ENCODE peak calls at places on chromosomes 12 and 14, in eight cellular contexts. One of them, this sample, is unnamed. For H3K36me3, the result is how much of the 10 kb centered on the place peaks cover.

GRCh38 chr12:55673638-55674037 is 34.1 kb downstream of the ITGA7 start:
- DNase-seq in tibial artery: no peak
- DNase-seq in effector memory CD4-positive, alpha-beta T cell: no peak
- DNase-seq in heart left ventricle: no peak
- DNase-seq in Panc1: no peak
- DNase-seq in IMR-90: no peak
- DNase-seq in left lung: no peak
- DNase-seq in colonic mucosa: no peak
- DNase-seq in this sample: peak

GRCh38 chr14:77044776-77045569 is 16.5 kb upstream of the IRF2BPL start:
- DNase-seq in effector memory CD4-positive, alpha-beta T cell: no peak
- DNase-seq in heart left ventricle: peak
- DNase-seq in IMR-90: no peak
- DNase-seq in colonic mucosa: no peak
- DNase-seq in Panc1: no peak
- DNase-seq in tibial artery: peak
- DNase-seq in left lung: no peak
- DNase-seq in this sample: peak

GRCh38 chr12:90569685-90570084 is 385.3 kb downstream of the CCER1 start:
- DNase-seq in IMR-90: no peak
- DNase-seq in effector memory CD4-positive, alpha-beta T cell: no peak
- DNase-seq in colonic mucosa: no peak
- DNase-seq in left lung: no peak
- DNase-seq in heart left ventricle: no peak
- DNase-seq in tibial artery: no peak
- DNase-seq in Panc1: no peak
- DNase-seq in this sample: no peak

GRCh38 chr14:72901361-72901760 is 7.5 kb upstream of the DPF3 start:
- DNase-seq in colonic mucosa: no peak
- DNase-seq in left lung: no peak
- DNase-seq in effector memory CD4-positive, alpha-beta T cell: no peak
- DNase-seq in IMR-90: no peak
- DNase-seq in tibial artery: no peak
- DNase-seq in Panc1: no peak
- DNase-seq in heart left ventricle: no peak
- DNase-seq in this sample: no peak

GRCh38 chr14:49766839-49767238 is 1.1 kb upstream of the KLHDC2 start:
- DNase-seq in effector memory CD4-positive, alpha-beta T cell: no peak
- DNase-seq in Panc1: no peak
- DNase-seq in tibial artery: no peak
- DNase-seq in left lung: no peak
- DNase-seq in colonic mucosa: peak
- DNase-seq in heart left ventricle: no peak
- DNase-seq in IMR-90: no peak
- DNase-seq in this sample: peak

GRCh38 chr12:127381043-127381668 is 885.8 kb upstream of the TMEM132C start:
- DNase-seq in Panc1: no peak
- DNase-seq in colonic mucosa: peak
- DNase-seq in tibial artery: no peak
- DNase-seq in effector memory CD4-positive, alpha-beta T cell: no peak
- DNase-seq in left lung: peak
- DNase-seq in IMR-90: no peak
- DNase-seq in heart left ventricle: no peak
- DNase-seq in this sample: peak

GRCh38 chr12:57215668-57216013 is 953 bp upstream of the NXPH4 start:
- DNase-seq in heart left ventricle: no peak
- DNase-seq in colonic mucosa: no peak
- DNase-seq in IMR-90: peak
- DNase-seq in effector memory CD4-positive, alpha-beta T cell: no peak
- DNase-seq in Panc1: no peak
- DNase-seq in left lung: no peak
- DNase-seq in tibial artery: no peak
- DNase-seq in this sample: peak

GRCh38 chr12:10365716-10366433 is 24.0 kb downstream of the KLRK1 start:
- DNase-seq in effector memory CD4-positive, alpha-beta T cell: no peak
- DNase-seq in colonic mucosa: no peak
- DNase-seq in left lung: no peak
- DNase-seq in tibial artery: no peak
- DNase-seq in IMR-90: peak
- DNase-seq in heart left ventricle: no peak
- DNase-seq in Panc1: no peak
- DNase-seq in this sample: no peak

GRCh38 chr12:110004598-110004997 is 5.4 kb downstream of the ANKRD13A start:
- DNase-seq in left lung: no peak
- DNase-seq in colonic mucosa: no peak
- DNase-seq in effector memory CD4-positive, alpha-beta T cell: no peak
- DNase-seq in tibial artery: no peak
- DNase-seq in Panc1: no peak
- DNase-seq in IMR-90: no peak
- DNase-seq in heart left ventricle: no peak
- DNase-seq in this sample: no peak

GRCh38 chr14:77045570-77045890 is 17.0 kb upstream of the IRF2BPL start:
- DNase-seq in heart left ventricle: no peak
- DNase-seq in colonic mucosa: peak
- DNase-seq in tibial artery: no peak
- DNase-seq in effector memory CD4-positive, alpha-beta T cell: no peak
- DNase-seq in IMR-90: no peak
- DNase-seq in left lung: no peak
- DNase-seq in Panc1: no peak
- DNase-seq in this sample: peak

GRCh38 chr12:2054091-2055018 is 1.6 kb downstream of the CACNA1C start:
- DNase-seq in IMR-90: no peak
- DNase-seq in effector memory CD4-positive, alpha-beta T cell: no peak
- DNase-seq in Panc1: no peak
- DNase-seq in colonic mucosa: no peak
- DNase-seq in tibial artery: no peak
- DNase-seq in left lung: peak
- DNase-seq in heart left ventricle: no peak
- DNase-seq in this sample: peak

GRCh38 chr12:40203060-40203430 is 21.8 kb upstream of the LRRK2 start:
- DNase-seq in tibial artery: no peak
- DNase-seq in colonic mucosa: no peak
- DNase-seq in Panc1: no peak
- DNase-seq in heart left ventricle: no peak
- DNase-seq in left lung: no peak
- DNase-seq in IMR-90: no peak
- DNase-seq in effector memory CD4-positive, alpha-beta T cell: no peak
- DNase-seq in this sample: no peak

GRCh38 chr12:3184485-3184884 is 107.3 kb downstream of the TSPAN9 start:
- DNase-seq in heart left ventricle: no peak
- DNase-seq in Panc1: no peak
- DNase-seq in tibial artery: no peak
- DNase-seq in left lung: no peak
- DNase-seq in colonic mucosa: no peak
- DNase-seq in effector memory CD4-positive, alpha-beta T cell: no peak
- DNase-seq in IMR-90: no peak
- DNase-seq in this sample: no peak

GRCh38 chr12:47742253-47742825 is 16.3 kb downstream of the RAPGEF3 start:
- DNase-seq in effector memory CD4-positive, alpha-beta T cell: peak
- DNase-seq in Panc1: peak
- DNase-seq in tibial artery: peak
- DNase-seq in left lung: peak
- DNase-seq in IMR-90: no peak
- DNase-seq in colonic mucosa: peak
- DNase-seq in heart left ventricle: no peak
- DNase-seq in this sample: peak

GRCh38 chr14:76742185-76742584 is 19.1 kb upstream of the VASH1 start:
- DNase-seq in heart left ventricle: no peak
- DNase-seq in Panc1: no peak
- DNase-seq in left lung: no peak
- DNase-seq in colonic mucosa: no peak
- DNase-seq in IMR-90: no peak
- DNase-seq in effector memory CD4-positive, alpha-beta T cell: no peak
- DNase-seq in tibial artery: no peak
- DNase-seq in this sample: no peak

DNA sequence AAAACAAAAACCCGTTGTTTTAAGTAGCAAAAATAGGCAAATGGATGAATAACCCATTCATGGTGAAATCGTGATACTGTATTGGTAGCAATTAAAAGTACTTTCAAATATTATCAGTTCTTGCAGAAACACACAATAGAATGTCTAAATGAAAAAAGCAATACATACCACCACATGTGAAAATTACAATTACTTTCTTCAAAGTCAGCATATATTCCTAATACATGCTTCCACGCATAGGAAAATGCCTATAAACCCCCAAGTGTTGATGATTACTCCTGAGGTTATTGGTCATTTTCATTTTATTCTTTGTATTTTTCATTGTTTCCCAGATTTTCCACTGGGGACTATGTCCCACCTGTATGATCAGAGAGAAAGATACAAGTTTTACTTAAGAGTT is 15.2 kb downstream of the DDX55 start:
- DNase-seq in Panc1: no peak
- DNase-seq in tibial artery: no peak
- DNase-seq in colonic mucosa: no peak
- DNase-seq in IMR-90: no peak
- DNase-seq in left lung: no peak
- DNase-seq in heart left ventricle: no peak
- DNase-seq in effector memory CD4-positive, alpha-beta T cell: no peak
- DNase-seq in this sample: no peak
- H3K36me3 ChIP-seq in Panc1: half or more
- H3K36me3 ChIP-seq in tibial artery: half or more
- H3K36me3 ChIP-seq in colonic mucosa: under half
- H3K36me3 ChIP-seq in IMR-90: half or more
- H3K36me3 ChIP-seq in left lung: half or more
- H3K36me3 ChIP-seq in heart left ventricle: under half
- H3K36me3 ChIP-seq in effector memory CD4-positive, alpha-beta T cell: half or more
- H3K36me3 ChIP-seq in this sample: half or more

GRCh38 chr14:54778618-54779017 is 124.0 kb downstream of the GCH1 start:
- DNase-seq in left lung: no peak
- DNase-seq in heart left ventricle: peak
- DNase-seq in colonic mucosa: no peak
- DNase-seq in tibial artery: peak
- DNase-seq in effector memory CD4-positive, alpha-beta T cell: no peak
- DNase-seq in Panc1: no peak
- DNase-seq in IMR-90: no peak
- DNase-seq in this sample: no peak

GRCh38 chr14:54776361-54777001 is 126.1 kb downstream of the GCH1 start:
- DNase-seq in left lung: no peak
- DNase-seq in IMR-90: peak
- DNase-seq in colonic mucosa: no peak
- DNase-seq in effector memory CD4-positive, alpha-beta T cell: no peak
- DNase-seq in heart left ventricle: peak
- DNase-seq in Panc1: no peak
- DNase-seq in tibial artery: peak
- DNase-seq in this sample: peak

GRCh38 chr14:54774824-54775223 is 127.8 kb downstream of the GCH1 start:
- DNase-seq in heart left ventricle: no peak
- DNase-seq in left lung: no peak
- DNase-seq in colonic mucosa: no peak
- DNase-seq in effector memory CD4-positive, alpha-beta T cell: no peak
- DNase-seq in tibial artery: no peak
- DNase-seq in Panc1: no peak
- DNase-seq in IMR-90: no peak
- DNase-seq in this sample: no peak

GRCh38 chr14:54775486-54776100 is 127.0 kb downstream of the GCH1 start:
- DNase-seq in Panc1: no peak
- DNase-seq in IMR-90: no peak
- DNase-seq in colonic mucosa: no peak
- DNase-seq in heart left ventricle: no peak
- DNase-seq in effector memory CD4-positive, alpha-beta T cell: no peak
- DNase-seq in left lung: no peak
- DNase-seq in tibial artery: no peak
- DNase-seq in this sample: no peak

GRCh38 chr14:54777395-54777794 is 125.2 kb downstream of the GCH1 start:
- DNase-seq in effector memory CD4-positive, alpha-beta T cell: no peak
- DNase-seq in left lung: no peak
- DNase-seq in heart left ventricle: no peak
- DNase-seq in colonic mucosa: no peak
- DNase-seq in tibial artery: no peak
- DNase-seq in IMR-90: no peak
- DNase-seq in Panc1: no peak
- DNase-seq in this sample: no peak
- H3K36me3 ChIP-seq in effector memory CD4-positive, alpha-beta T cell: under half
- H3K36me3 ChIP-seq in left lung: under half
- H3K36me3 ChIP-seq in heart left ventricle: under half
- H3K36me3 ChIP-seq in colonic mucosa: under half
- H3K36me3 ChIP-seq in tibial artery: half or more
- H3K36me3 ChIP-seq in IMR-90: under half
- H3K36me3 ChIP-seq in Panc1: under half
- H3K36me3 ChIP-seq in this sample: under half

GRCh38 chr12:4553943-4554342 is 8.1 kb upstream of the DYRK4 start:
- DNase-seq in colonic mucosa: no peak
- DNase-seq in left lung: no peak
- DNase-seq in heart left ventricle: no peak
- DNase-seq in Panc1: no peak
- DNase-seq in effector memory CD4-positive, alpha-beta T cell: no peak
- DNase-seq in IMR-90: no peak
- DNase-seq in tibial artery: no peak
- DNase-seq in this sample: no peak
- H3K36me3 ChIP-seq in colonic mucosa: under half
- H3K36me3 ChIP-seq in left lung: under half
- H3K36me3 ChIP-seq in heart left ventricle: under half
- H3K36me3 ChIP-seq in Panc1: under half
- H3K36me3 ChIP-seq in effector memory CD4-positive, alpha-beta T cell: under half
- H3K36me3 ChIP-seq in IMR-90: under half
- H3K36me3 ChIP-seq in tibial artery: under half
- H3K36me3 ChIP-seq in this sample: under half

GRCh38 chr12:122326597-122326996 is 60.3 kb upstream of the VPS33A start:
- DNase-seq in tibial artery: no peak
- DNase-seq in colonic mucosa: no peak
- DNase-seq in heart left ventricle: no peak
- DNase-seq in effector memory CD4-positive, alpha-beta T cell: no peak
- DNase-seq in left lung: no peak
- DNase-seq in IMR-90: no peak
- DNase-seq in Panc1: no peak
- DNase-seq in this sample: no peak

GRCh38 chr12:122323311-122324019 is 57.2 kb upstream of the VPS33A start:
- DNase-seq in effector memory CD4-positive, alpha-beta T cell: no peak
- DNase-seq in IMR-90: no peak
- DNase-seq in tibial artery: no peak
- DNase-seq in left lung: peak
- DNase-seq in heart left ventricle: no peak
- DNase-seq in Panc1: no peak
- DNase-seq in colonic mucosa: no peak
- DNase-seq in this sample: no peak

GRCh38 chr12:122319312-122319638 is 53.0 kb upstream of the VPS33A start:
- DNase-seq in IMR-90: no peak
- DNase-seq in tibial artery: no peak
- DNase-seq in effector memory CD4-positive, alpha-beta T cell: no peak
- DNase-seq in Panc1: no peak
- DNase-seq in heart left ventricle: no peak
- DNase-seq in colonic mucosa: no peak
- DNase-seq in left lung: no peak
- DNase-seq in this sample: no peak

GRCh38 chr12:122318607-122319311 is 52.5 kb upstream of the VPS33A start:
- DNase-seq in colonic mucosa: no peak
- DNase-seq in IMR-90: peak
- DNase-seq in tibial artery: peak
- DNase-seq in heart left ventricle: no peak
- DNase-seq in left lung: no peak
- DNase-seq in effector memory CD4-positive, alpha-beta T cell: no peak
- DNase-seq in Panc1: no peak
- DNase-seq in this sample: peak

DNA sequence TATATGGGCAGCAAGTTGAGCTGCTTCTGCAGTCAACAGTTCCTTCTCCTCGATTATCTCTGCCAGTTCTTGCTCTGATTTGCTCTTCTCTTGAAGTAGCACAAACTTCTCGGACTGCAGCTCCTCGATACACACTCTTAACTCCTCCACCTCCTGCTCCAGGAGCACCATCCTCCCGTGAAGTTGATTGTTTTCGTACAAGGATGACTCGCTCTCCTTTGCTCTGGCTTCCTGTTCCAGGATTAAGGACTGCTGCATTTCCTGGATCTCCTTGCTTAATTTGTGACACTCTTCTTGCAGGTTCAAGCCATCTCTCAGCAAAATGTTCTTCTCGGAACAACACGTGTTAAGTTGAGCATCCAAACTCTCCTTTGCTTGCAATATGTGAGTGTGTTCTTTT is 56.2 kb upstream of the VPS33A start:
- DNase-seq in heart left ventricle: no peak
- DNase-seq in tibial artery: no peak
- DNase-seq in effector memory CD4-positive, alpha-beta T cell: no peak
- DNase-seq in IMR-90: peak
- DNase-seq in Panc1: no peak
- DNase-seq in colonic mucosa: no peak
- DNase-seq in left lung: no peak
- DNase-seq in this sample: peak
- H3K36me3 ChIP-seq in heart left ventricle: under half
- H3K36me3 ChIP-seq in tibial artery: half or more
- H3K36me3 ChIP-seq in effector memory CD4-positive, alpha-beta T cell: half or more
- H3K36me3 ChIP-seq in IMR-90: under half
- H3K36me3 ChIP-seq in Panc1: under half
- H3K36me3 ChIP-seq in colonic mucosa: under half
- H3K36me3 ChIP-seq in left lung: half or more
- H3K36me3 ChIP-seq in this sample: under half